ENCODE peak calls at places on chromosomes 5 and 9, in seven cellular contexts. One of them, this sample, is unnamed.

GRCh38 chr9:96874201-96874785 is 20.0 kb upstream of the ZNF782 start:
- DNase-seq in OCI-M1: no peak
- DNase-seq in stimulated activated naive CD8-positive, alpha-beta T cell treated with anti-CD3 and anti-CD28 coated beads, Interleukin-15, amount 100 ng/mL, for 72 hours: no peak
- DNase-seq in fibroblast of lung: no peak
- DNase-seq in T47D: no peak
- DNase-seq in substantia nigra: no peak
- DNase-seq in stimulated activated CD8-positive, alpha-beta memory T cell treated with anti-CD3 and anti-CD28 coated beads, Interleukin-4, amount 100 ng/mL, for 24 hours: no peak
- DNase-seq in this sample: no peak

GRCh38 chr5:74851684-74852353 is 14.4 kb downstream of the FAM169A start:
- DNase-seq in OCI-M1: no peak
- DNase-seq in stimulated activated naive CD8-positive, alpha-beta T cell treated with anti-CD3 and anti-CD28 coated beads, Interleukin-15, amount 100 ng/mL, for 72 hours: no peak
- DNase-seq in fibroblast of lung: peak; percentile 65
- DNase-seq in T47D: no peak
- DNase-seq in substantia nigra: no peak
- DNase-seq in stimulated activated CD8-positive, alpha-beta memory T cell treated with anti-CD3 and anti-CD28 coated beads, Interleukin-4, amount 100 ng/mL, for 24 hours: no peak
- DNase-seq in this sample: peak; percentile 28

GRCh38 chr5:78543292-78543691 is 105.3 kb downstream of the LHFPL2 start:
- DNase-seq in OCI-M1: no peak
- DNase-seq in stimulated activated naive CD8-positive, alpha-beta T cell treated with anti-CD3 and anti-CD28 coated beads, Interleukin-15, amount 100 ng/mL, for 72 hours: no peak
- DNase-seq in fibroblast of lung: no peak
- DNase-seq in T47D: no peak
- DNase-seq in substantia nigra: no peak
- DNase-seq in stimulated activated CD8-positive, alpha-beta memory T cell treated with anti-CD3 and anti-CD28 coated beads, Interleukin-4, amount 100 ng/mL, for 24 hours: no peak
- DNase-seq in this sample: no peak

GRCh38 chr9:134223601-134224122 is 59.3 kb upstream of the RNU6ATAC start:
- DNase-seq in OCI-M1: no peak
- DNase-seq in stimulated activated naive CD8-positive, alpha-beta T cell treated with anti-CD3 and anti-CD28 coated beads, Interleukin-15, amount 100 ng/mL, for 72 hours: no peak
- DNase-seq in fibroblast of lung: no peak
- DNase-seq in T47D: no peak
- DNase-seq in substantia nigra: no peak
- DNase-seq in stimulated activated CD8-positive, alpha-beta memory T cell treated with anti-CD3 and anti-CD28 coated beads, Interleukin-4, amount 100 ng/mL, for 24 hours: no peak
- DNase-seq in this sample: no peak

GRCh38 chr5:91742504-91742903 is 359.4 kb upstream of the ARRDC3 start:
- DNase-seq in OCI-M1: no peak
- DNase-seq in stimulated activated naive CD8-positive, alpha-beta T cell treated with anti-CD3 and anti-CD28 coated beads, Interleukin-15, amount 100 ng/mL, for 72 hours: no peak
- DNase-seq in fibroblast of lung: no peak
- DNase-seq in T47D: no peak
- DNase-seq in substantia nigra: no peak
- DNase-seq in stimulated activated CD8-positive, alpha-beta memory T cell treated with anti-CD3 and anti-CD28 coated beads, Interleukin-4, amount 100 ng/mL, for 24 hours: no peak
- DNase-seq in this sample: no peak

GRCh38 chr9:95742821-95743220 is 132.7 kb upstream of the ERCC6L2 start:
- DNase-seq in OCI-M1: no peak
- DNase-seq in stimulated activated naive CD8-positive, alpha-beta T cell treated with anti-CD3 and anti-CD28 coated beads, Interleukin-15, amount 100 ng/mL, for 72 hours: no peak
- DNase-seq in fibroblast of lung: no peak
- DNase-seq in T47D: no peak
- DNase-seq in substantia nigra: no peak
- DNase-seq in stimulated activated CD8-positive, alpha-beta memory T cell treated with anti-CD3 and anti-CD28 coated beads, Interleukin-4, amount 100 ng/mL, for 24 hours: no peak
- DNase-seq in this sample: no peak

GRCh38 chr9:130328349-130328801 is 62.8 kb downstream of the HMCN2 start:
- DNase-seq in OCI-M1: no peak
- DNase-seq in stimulated activated naive CD8-positive, alpha-beta T cell treated with anti-CD3 and anti-CD28 coated beads, Interleukin-15, amount 100 ng/mL, for 72 hours: no peak
- DNase-seq in fibroblast of lung: peak; percentile 52
- DNase-seq in T47D: no peak
- DNase-seq in substantia nigra: no peak
- DNase-seq in stimulated activated CD8-positive, alpha-beta memory T cell treated with anti-CD3 and anti-CD28 coated beads, Interleukin-4, amount 100 ng/mL, for 24 hours: no peak
- DNase-seq in this sample: peak; percentile 43

GRCh38 chr5:115325291-115326019 is 29.0 kb upstream of the CCDC112 start:
- DNase-seq in OCI-M1: no peak
- DNase-seq in stimulated activated naive CD8-positive, alpha-beta T cell treated with anti-CD3 and anti-CD28 coated beads, Interleukin-15, amount 100 ng/mL, for 72 hours: no peak
- DNase-seq in fibroblast of lung: no peak
- DNase-seq in T47D: no peak
- DNase-seq in substantia nigra: no peak
- DNase-seq in stimulated activated CD8-positive, alpha-beta memory T cell treated with anti-CD3 and anti-CD28 coated beads, Interleukin-4, amount 100 ng/mL, for 24 hours: no peak
- DNase-seq in this sample: no peak

GRCh38 chr9:135990468-135991429 is 29.6 kb upstream of the UBAC1 start:
- DNase-seq in OCI-M1: peak; percentile 46
- DNase-seq in stimulated activated naive CD8-positive, alpha-beta T cell treated with anti-CD3 and anti-CD28 coated beads, Interleukin-15, amount 100 ng/mL, for 72 hours: no peak
- DNase-seq in fibroblast of lung: peak; percentile 55
- DNase-seq in T47D: no peak
- DNase-seq in substantia nigra: peak; percentile 32
- DNase-seq in stimulated activated CD8-positive, alpha-beta memory T cell treated with anti-CD3 and anti-CD28 coated beads, Interleukin-4, amount 100 ng/mL, for 24 hours: peak; percentile 8
- DNase-seq in this sample: peak; percentile 47

GRCh38 chr9:123376218-123377071 is 20.4 kb downstream of the CRB2 start:
- DNase-seq in OCI-M1: no peak
- DNase-seq in stimulated activated naive CD8-positive, alpha-beta T cell treated with anti-CD3 and anti-CD28 coated beads, Interleukin-15, amount 100 ng/mL, for 72 hours: no peak
- DNase-seq in fibroblast of lung: no peak
- DNase-seq in T47D: no peak
- DNase-seq in substantia nigra: no peak
- DNase-seq in stimulated activated CD8-positive, alpha-beta memory T cell treated with anti-CD3 and anti-CD28 coated beads, Interleukin-4, amount 100 ng/mL, for 24 hours: no peak
- DNase-seq in this sample: no peak

GRCh38 chr5:154470172-154470571 is 7.9 kb downstream of the HAND1 start:
- DNase-seq in OCI-M1: peak; percentile 24
- DNase-seq in stimulated activated naive CD8-positive, alpha-beta T cell treated with anti-CD3 and anti-CD28 coated beads, Interleukin-15, amount 100 ng/mL, for 72 hours: no peak
- DNase-seq in fibroblast of lung: no peak
- DNase-seq in T47D: no peak
- DNase-seq in substantia nigra: no peak
- DNase-seq in stimulated activated CD8-positive, alpha-beta memory T cell treated with anti-CD3 and anti-CD28 coated beads, Interleukin-4, amount 100 ng/mL, for 24 hours: no peak
- DNase-seq in this sample: no peak

GRCh38 chr5:174303035-174303434 is 257.5 kb downstream of the NSG2 start:
- DNase-seq in OCI-M1: no peak
- DNase-seq in stimulated activated naive CD8-positive, alpha-beta T cell treated with anti-CD3 and anti-CD28 coated beads, Interleukin-15, amount 100 ng/mL, for 72 hours: no peak
- DNase-seq in fibroblast of lung: no peak
- DNase-seq in T47D: no peak
- DNase-seq in substantia nigra: no peak
- DNase-seq in stimulated activated CD8-positive, alpha-beta memory T cell treated with anti-CD3 and anti-CD28 coated beads, Interleukin-4, amount 100 ng/mL, for 24 hours: no peak
- DNase-seq in this sample: no peak

GRCh38 chr5:101018299-101018698 is 115.2 kb upstream of the ST8SIA4 start:
- DNase-seq in OCI-M1: no peak
- DNase-seq in stimulated activated naive CD8-positive, alpha-beta T cell treated with anti-CD3 and anti-CD28 coated beads, Interleukin-15, amount 100 ng/mL, for 72 hours: no peak
- DNase-seq in fibroblast of lung: peak; percentile 43
- DNase-seq in T47D: no peak
- DNase-seq in substantia nigra: no peak
- DNase-seq in stimulated activated CD8-positive, alpha-beta memory T cell treated with anti-CD3 and anti-CD28 coated beads, Interleukin-4, amount 100 ng/mL, for 24 hours: no peak
- DNase-seq in this sample: no peak

GRCh38 chr5:128174951-128175350 is 91.4 kb downstream of the SLC12A2 start:
- DNase-seq in OCI-M1: no peak
- DNase-seq in stimulated activated naive CD8-positive, alpha-beta T cell treated with anti-CD3 and anti-CD28 coated beads, Interleukin-15, amount 100 ng/mL, for 72 hours: no peak
- DNase-seq in fibroblast of lung: peak; percentile 69
- DNase-seq in T47D: no peak
- DNase-seq in substantia nigra: no peak
- DNase-seq in stimulated activated CD8-positive, alpha-beta memory T cell treated with anti-CD3 and anti-CD28 coated beads, Interleukin-4, amount 100 ng/mL, for 24 hours: no peak
- DNase-seq in this sample: peak; percentile 67

GRCh38 chr5:164153469-164154172 is 648.2 kb downstream of the MAT2B start:
- DNase-seq in OCI-M1: no peak
- DNase-seq in stimulated activated naive CD8-positive, alpha-beta T cell treated with anti-CD3 and anti-CD28 coated beads, Interleukin-15, amount 100 ng/mL, for 72 hours: no peak
- DNase-seq in fibroblast of lung: peak; percentile 58
- DNase-seq in T47D: no peak
- DNase-seq in substantia nigra: no peak
- DNase-seq in stimulated activated CD8-positive, alpha-beta memory T cell treated with anti-CD3 and anti-CD28 coated beads, Interleukin-4, amount 100 ng/mL, for 24 hours: no peak
- DNase-seq in this sample: peak; percentile 32

GRCh38 chr5:9698125-9698848 is 68.1 kb upstream of the TAS2R1 start:
- DNase-seq in OCI-M1: no peak
- DNase-seq in stimulated activated naive CD8-positive, alpha-beta T cell treated with anti-CD3 and anti-CD28 coated beads, Interleukin-15, amount 100 ng/mL, for 72 hours: no peak
- DNase-seq in fibroblast of lung: peak; percentile 26
- DNase-seq in T47D: no peak
- DNase-seq in substantia nigra: no peak
- DNase-seq in stimulated activated CD8-positive, alpha-beta memory T cell treated with anti-CD3 and anti-CD28 coated beads, Interleukin-4, amount 100 ng/mL, for 24 hours: no peak
- DNase-seq in this sample: peak; percentile 71

GRCh38 chr9:121906074-121906520 is 187.0 kb downstream of the TTLL11 start:
- DNase-seq in OCI-M1: no peak
- DNase-seq in stimulated activated naive CD8-positive, alpha-beta T cell treated with anti-CD3 and anti-CD28 coated beads, Interleukin-15, amount 100 ng/mL, for 72 hours: no peak
- DNase-seq in fibroblast of lung: no peak
- DNase-seq in T47D: no peak
- DNase-seq in substantia nigra: no peak
- DNase-seq in stimulated activated CD8-positive, alpha-beta memory T cell treated with anti-CD3 and anti-CD28 coated beads, Interleukin-4, amount 100 ng/mL, for 24 hours: no peak
- DNase-seq in this sample: peak; percentile 68

GRCh38 chr9:138053996-138054752 is 176.6 kb downstream of the CACNA1B start:
- DNase-seq in OCI-M1: no peak
- DNase-seq in stimulated activated naive CD8-positive, alpha-beta T cell treated with anti-CD3 and anti-CD28 coated beads, Interleukin-15, amount 100 ng/mL, for 72 hours: no peak
- DNase-seq in fibroblast of lung: no peak
- DNase-seq in T47D: peak; percentile 66
- DNase-seq in substantia nigra: no peak
- DNase-seq in stimulated activated CD8-positive, alpha-beta memory T cell treated with anti-CD3 and anti-CD28 coated beads, Interleukin-4, amount 100 ng/mL, for 24 hours: no peak
- DNase-seq in this sample: no peak

GRCh38 chr5:41510176-41510831 is at the start of gene PLCXD3:
- DNase-seq in OCI-M1: no peak
- DNase-seq in stimulated activated naive CD8-positive, alpha-beta T cell treated with anti-CD3 and anti-CD28 coated beads, Interleukin-15, amount 100 ng/mL, for 72 hours: no peak
- DNase-seq in fibroblast of lung: peak; percentile 8
- DNase-seq in T47D: peak; percentile 32
- DNase-seq in substantia nigra: no peak
- DNase-seq in stimulated activated CD8-positive, alpha-beta memory T cell treated with anti-CD3 and anti-CD28 coated beads, Interleukin-4, amount 100 ng/mL, for 24 hours: no peak
- DNase-seq in this sample: no peak

GRCh38 chr9:84136119-84136868 is 155.7 kb downstream of the RMI1 start:
- DNase-seq in OCI-M1: no peak
- DNase-seq in stimulated activated naive CD8-positive, alpha-beta T cell treated with anti-CD3 and anti-CD28 coated beads, Interleukin-15, amount 100 ng/mL, for 72 hours: no peak
- DNase-seq in fibroblast of lung: peak; percentile 48
- DNase-seq in T47D: no peak
- DNase-seq in substantia nigra: no peak
- DNase-seq in stimulated activated CD8-positive, alpha-beta memory T cell treated with anti-CD3 and anti-CD28 coated beads, Interleukin-4, amount 100 ng/mL, for 24 hours: no peak
- DNase-seq in this sample: peak; percentile 29

This sample was measured in IMR-90.